ENCODE peak calls at places on chromosomes 3 and 15, in ten cellular contexts. R is breast epithelium, S is IMR-90, V is astrocyte, K is dorsolateral prefrontal cortex, J is foreskin keratinocyte, B is left lung, M is upper lobe of right lung, Q is A549, O is RWPE1. G is an unnamed sample.

GRCh38 chr3:23888617-23889228 is 28.1 kb downstream of the NKIRAS1 start:
- DNase-seq in R (no peak), S (peak), V (no peak), K (no peak), J (no peak), B (no peak), M (no peak), Q (no peak), O (peak), G (no peak)

GRCh38 chr3:194431553-194431952 is 32.5 kb upstream of the GP5 start:
- DNase-seq in R (no peak), S (no peak), V (no peak), K (no peak), J (no peak), B (no peak), M (no peak), Q (no peak), O (no peak), G (no peak)

GRCh38 chr3:122530164-122530563 is 15.4 kb upstream of the KPNA1 start:
- DNase-seq in R (no peak), S (no peak), V (no peak), K (no peak), J (no peak), B (no peak), M (no peak), Q (no peak), O (no peak), G (no peak)

GRCh38 chr15:99477745-99478525 is 87.8 kb upstream of the MEF2A start:
- DNase-seq in R (no peak), S (no peak), V (no peak), K (no peak), J (no peak), B (no peak), M (no peak), Q (no peak), O (no peak), G (no peak)

GRCh38 chr3:151576524-151576923 is 115.7 kb upstream of the IGSF10 start:
- DNase-seq in R (no peak), S (no peak), V (no peak), K (no peak), J (no peak), B (no peak), M (no peak), Q (no peak), O (no peak), G (no peak)

GRCh38 chr15:73723146-73723545 is 30.0 kb downstream of the INSYN1 start:
- DNase-seq in R (no peak), S (no peak), V (no peak), K (no peak), J (no peak), B (no peak), M (no peak), Q (no peak), O (no peak), G (no peak)

GRCh38 chr3:127485396-127486170 is 105.0 kb downstream of the TPRA1 start:
- DNase-seq in R (no peak), S (no peak), V (no peak), K (no peak), J (no peak), B (no peak), M (peak), Q (no peak), O (no peak), G (no peak)

GRCh38 chr15:60518511-60518910 is 39.6 kb upstream of the ICE2 start:
- DNase-seq in R (no peak), S (no peak), V (no peak), K (no peak), J (no peak), B (no peak), M (no peak), Q (no peak), O (no peak), G (no peak)

DNA sequence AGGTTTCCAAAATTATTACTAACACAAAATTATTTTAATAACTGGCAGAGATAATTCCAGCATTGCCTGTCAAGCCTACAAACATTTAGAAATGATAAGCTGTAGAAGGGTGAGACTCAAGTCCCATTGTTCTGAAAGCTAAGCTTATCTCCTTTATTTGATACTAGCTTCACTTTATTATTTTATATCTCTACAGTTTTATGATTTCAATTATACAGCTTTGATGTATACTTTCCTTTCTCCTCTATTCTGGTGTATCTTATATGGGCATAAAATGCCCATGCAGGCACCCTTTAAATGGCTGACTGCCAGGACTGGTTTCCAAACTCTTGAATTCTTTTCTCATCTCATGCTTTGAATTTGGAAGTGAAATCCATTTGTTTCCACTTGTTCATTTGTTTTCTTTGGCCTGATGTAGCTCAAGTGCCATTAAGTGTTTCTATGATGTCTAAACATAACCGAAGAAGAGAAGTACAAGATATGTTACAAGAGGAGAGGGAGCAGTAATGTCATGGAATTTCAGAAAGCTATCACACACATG is 372.1 kb upstream of the ARHGEF26 start:
- DNase-seq in R (no peak), S (no peak), V (peak), K (no peak), J (no peak), B (no peak), M (no peak), Q (no peak), O (no peak), G (no peak)
- TF ChIP-seq CTCF in R (no peak), S (no peak), V (no peak), K (no peak), J (no peak), B (no peak), M (no peak), Q (no peak), O (no peak), G (no peak)

DNA sequence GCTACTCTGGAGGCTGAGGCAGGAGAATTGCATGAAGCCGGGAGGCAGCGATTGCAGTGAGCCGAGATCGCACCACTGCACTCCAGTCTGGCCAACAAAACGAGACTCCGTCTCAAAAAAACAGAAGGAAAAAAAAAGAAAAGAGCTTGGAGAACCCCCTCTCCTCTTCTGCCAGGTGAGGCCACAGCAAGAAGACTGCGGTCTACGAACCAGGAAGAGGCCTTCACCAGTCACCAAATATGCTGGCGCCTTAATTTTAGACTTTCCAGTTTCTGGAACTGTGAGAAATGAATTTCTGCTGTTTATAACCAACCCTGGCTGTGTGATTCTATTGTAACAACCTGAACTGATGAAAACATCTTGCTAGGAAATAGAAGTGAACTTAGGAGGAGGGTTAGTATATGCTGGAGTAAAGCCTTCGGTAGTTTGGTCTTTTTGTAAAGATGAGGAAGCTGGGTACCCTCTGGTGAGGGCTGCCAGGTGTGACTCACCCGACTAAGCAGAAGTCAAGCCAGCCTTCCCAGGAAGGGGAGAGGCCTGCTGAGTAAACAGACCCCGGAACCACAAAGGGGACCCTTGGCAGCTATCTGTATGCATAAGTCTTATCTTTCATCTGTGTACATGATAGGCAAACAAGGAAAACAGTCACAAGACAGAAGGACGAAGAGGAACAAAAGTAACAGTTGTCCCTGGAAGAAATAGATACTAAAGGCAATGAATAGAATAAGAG is 78.7 kb downstream of the KLF13 start:
- DNase-seq in R (no peak), S (peak), V (no peak), K (no peak), J (no peak), B (no peak), M (no peak), Q (no peak), O (no peak), G (no peak)
- H3K27ac ChIP-seq in R (no peak), S (no peak), V (no peak), K (no peak), J (no peak), B (no peak), M (no peak), Q (no peak), O (no peak), G (no peak)

DNA sequence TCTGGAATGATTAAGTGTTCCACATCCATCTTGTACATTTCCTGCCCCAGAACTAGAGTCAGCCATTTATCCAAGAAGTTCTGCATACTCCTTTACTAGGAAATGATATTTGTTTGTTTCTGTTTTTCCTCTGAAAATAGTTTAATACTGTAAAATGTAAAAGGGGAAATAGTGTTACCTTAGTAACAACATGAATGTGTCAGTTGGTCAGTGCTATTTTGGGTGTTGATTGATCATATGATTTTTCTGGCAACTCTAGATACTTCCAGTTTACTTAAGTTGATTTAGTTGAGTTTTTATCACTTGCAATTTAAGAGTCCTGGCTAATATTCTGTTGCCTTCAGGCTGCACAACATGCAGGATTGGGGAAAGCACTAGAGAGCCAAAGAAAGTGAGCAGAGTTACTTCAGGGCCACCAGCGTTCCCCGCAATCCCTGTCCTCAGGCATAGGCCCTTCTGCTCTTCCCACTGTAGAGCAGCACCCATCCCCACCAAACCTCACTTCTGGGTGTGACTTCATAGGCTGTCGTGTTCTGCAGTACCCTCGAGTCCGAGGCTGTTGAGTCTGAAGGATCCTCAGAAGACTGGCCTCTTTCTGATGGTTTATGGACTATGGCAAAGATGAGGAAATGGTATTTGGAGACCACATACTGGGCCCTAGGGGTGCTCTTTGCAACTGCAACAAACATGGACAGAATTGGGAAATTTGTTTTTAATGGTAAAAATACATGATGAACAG is 69.0 kb downstream of the CHD2 start:
- DNase-seq in R (no peak), S (no peak), V (no peak), K (no peak), J (no peak), B (no peak), M (no peak), Q (no peak), O (no peak), G (no peak)
- TF ChIP-seq CTCF in R (no peak), S (no peak), V (no peak), K (no peak), J (peak), B (no peak), M (peak), Q (no peak), O (no peak), G (no peak)

GRCh38 chr3:170346481-170347125 is 10.9 kb upstream of the SKIL start:
- DNase-seq in R (no peak), S (peak), V (no peak), K (no peak), J (peak), B (no peak), M (no peak), Q (peak), O (peak), G (no peak)

GRCh38 chr3:170355738-170356595 is 1.5 kb upstream of the SKIL start:
- DNase-seq in R (no peak), S (peak), V (peak), K (no peak), J (peak), B (peak), M (peak), Q (no peak), O (no peak), G (peak)

GRCh38 chr3:170353485-170353884 is 4.0 kb upstream of the SKIL start:
- DNase-seq in R (no peak), S (no peak), V (no peak), K (no peak), J (no peak), B (no peak), M (no peak), Q (no peak), O (no peak), G (no peak)

GRCh38 chr3:170352936-170353335 is 4.6 kb upstream of the SKIL start:
- DNase-seq in R (no peak), S (no peak), V (no peak), K (no peak), J (no peak), B (no peak), M (no peak), Q (no peak), O (no peak), G (no peak)

GRCh38 chr3:170350515-170351413 is 6.8 kb upstream of the SKIL start:
- DNase-seq in R (no peak), S (no peak), V (no peak), K (no peak), J (no peak), B (no peak), M (no peak), Q (no peak), O (no peak), G (no peak)
- H3K27ac ChIP-seq in R (no peak), S (no peak), V (no peak), K (no peak), J (no peak), B (no peak), M (no peak), Q (peak), O (no peak), G (peak)

G was measured in psoas muscle.